ENCODE peak calls at places on chromosome 19, in six cellular contexts. Z, D, Q, V, C and Y are unnamed samples.

GRCh38 chr19:30543243-30543945 is 171.2 kb downstream of the ZNF536 start:
- DNase-seq in Z (no peak), D (no peak), Q (no peak), V (no peak), C (no peak), Y (no peak)

GRCh38 chr19:2888739-2889224 is 11.9 kb upstream of the ZNF57 start:
- DNase-seq in Z (peak), D (peak), Q (no peak), V (no peak), C (no peak), Y (peak)

GRCh38 chr19:41701401-41702075 is 6.9 kb upstream of the CEACAM5 start:
- DNase-seq in Z (no peak), D (no peak), Q (no peak), V (no peak), C (peak), Y (peak)

GRCh38 chr19:6754653-6755463 is 12.4 kb downstream of the SH2D3A start:
- DNase-seq in Z (no peak), D (no peak), Q (no peak), V (no peak), C (no peak), Y (no peak)

GRCh38 chr19:9009935-9010651 is at the start of gene MUC16:
- DNase-seq in Z (no peak), D (no peak), Q (no peak), V (no peak), C (no peak), Y (no peak)

GRCh38 chr19:40305403-40305802 is 20.3 kb upstream of the AKT2 start:
- DNase-seq in Z (peak), D (peak), Q (peak), V (peak), C (peak), Y (peak)

GRCh38 chr19:3370728-3371591 is 4.6 kb downstream of the NFIC start:
- DNase-seq in Z (no peak), D (no peak), Q (no peak), V (no peak), C (peak), Y (no peak)

GRCh38 chr19:35337984-35338296 is 9.0 kb downstream of the CD22 start:
- DNase-seq in Z (no peak), D (no peak), Q (no peak), V (no peak), C (no peak), Y (no peak)

GRCh38 chr19:12095111-12095790 is 30.7 kb downstream of the ZNF844 start:
- DNase-seq in Z (no peak), D (no peak), Q (no peak), V (no peak), C (no peak), Y (no peak)

GRCh38 chr19:3899531-3900294 is 19.2 kb downstream of the ATCAY start:
- DNase-seq in Z (no peak), D (no peak), Q (no peak), V (no peak), C (no peak), Y (no peak)

GRCh38 chr19:28289294-28290063 is 923.5 kb downstream of the UQCRFS1 start:
- DNase-seq in Z (no peak), D (no peak), Q (peak), V (peak), C (no peak), Y (no peak)

GRCh38 chr19:2181618-2181997 is 17.9 kb downstream of the DOT1L start:
- DNase-seq in Z (no peak), D (no peak), Q (no peak), V (no peak), C (no peak), Y (no peak)

GRCh38 chr19:2059422-2060201 is 8.6 kb upstream of the MKNK2 start:
- DNase-seq in Z (no peak), D (no peak), Q (peak), V (peak), C (no peak), Y (no peak)

GRCh38 chr19:11141937-11142527 is 13.6 kb downstream of the SPC24 start:
- DNase-seq in Z (no peak), D (no peak), Q (no peak), V (no peak), C (no peak), Y (no peak)

GRCh38 chr19:47663435-47663910 is 49.7 kb upstream of the EHD2 start:
- DNase-seq in Z (no peak), D (no peak), Q (peak), V (peak), C (no peak), Y (no peak)

GRCh38 chr19:10112895-10113591 is 1.6 kb downstream of the P2RY11 start:
- DNase-seq in Z (peak), D (peak), Q (no peak), V (peak), C (peak), Y (peak)